ENCODE peak calls at places on chromosomes 1 and 21, in ten cellular contexts. P is A673, Z is colonic mucosa, Y is HepG2, K is GM23338, A is stomach, F is BE2C, I is ovary, E is right atrium auricular region, X is adipocyte. H is an unnamed sample.

GRCh38 chr1:100721502-100722205 is 2.1 kb downstream of the VCAM1 start:
- DNase-seq in P (peak; percentile 74), E (peak; percentile 69), K (no peak), Z (peak; percentile 24), X (peak; percentile 98), I (peak; percentile 18), F (no peak), Y (no peak), A (peak; percentile 39), H (no peak)

GRCh38 chr1:166350490-166350889 is 183.7 kb upstream of the FAM78B start:
- DNase-seq in F (peak; percentile 90), I (no peak), K (peak; percentile 32), A (no peak), E (no peak), Z (no peak), X (no peak), P (peak; percentile 4), Y (no peak), H (no peak)

GRCh38 chr1:228378453-228379164 is 28.0 kb downstream of the TRIM11 start:
- DNase-seq in A (peak; percentile 58), I (peak; percentile 84), X (peak; percentile 82), E (peak; percentile 73), Y (no peak), P (peak; percentile 74), F (peak; percentile 88), Z (peak; percentile 68), K (peak; percentile 95), H (peak; percentile 64)

GRCh38 chr1:232622981-232623380 is 7.0 kb downstream of the SIPA1L2 start:
- DNase-seq in Z (peak; percentile 74), A (no peak), X (no peak), P (no peak), Y (no peak), E (no peak), F (no peak), I (no peak), K (peak; percentile 91), H (no peak)

GRCh38 chr1:53442297-53442696 is 16.9 kb upstream of the DMRTB1 start:
- DNase-seq in F (no peak), E (no peak), A (no peak), P (peak; percentile 37), Z (no peak), Y (no peak), K (no peak), I (no peak), X (peak; percentile 55), H (no peak)

GRCh38 chr1:31949862-31950261 is 11.7 kb upstream of the PTP4A2 start:
- DNase-seq in X (no peak), A (no peak), K (no peak), I (no peak), Y (no peak), F (no peak), P (no peak), E (no peak), Z (no peak), H (no peak)

GRCh38 chr1:53548031-53548491 is 88.9 kb downstream of the DMRTB1 start:
- DNase-seq in P (no peak), E (no peak), A (no peak), Y (no peak), I (peak; percentile 3), K (no peak), X (no peak), F (peak; percentile 1), Z (no peak), H (peak; percentile 23)

GRCh38 chr1:159008744-159009188 is 941 bp upstream of the IFI16 start:
- DNase-seq in Z (no peak), P (no peak), F (no peak), K (no peak), A (no peak), I (no peak), X (no peak), Y (no peak), E (no peak), H (peak; percentile 87)

GRCh38 chr1:81242103-81242502 is 558.6 kb upstream of the ADGRL2 start:
- DNase-seq in Z (no peak), A (no peak), F (no peak), P (no peak), X (no peak), I (no peak), E (no peak), K (no peak), Y (no peak), H (no peak)

GRCh38 chr21:42850463-42850862 is 28.9 kb downstream of the WDR4 start:
- DNase-seq in K (no peak), A (no peak), I (no peak), E (no peak), F (no peak), Y (no peak), P (no peak), Z (no peak), X (no peak), H (no peak)

GRCh38 chr1:46804027-46804889 is 5.4 kb downstream of the CYP4B1 start:
- DNase-seq in P (no peak), E (no peak), Z (no peak), A (no peak), I (no peak), X (no peak), Y (no peak), F (no peak), K (no peak), H (no peak)

GRCh38 chr1:117660266-117660973 is 54.6 kb downstream of the TENT5C start:
- DNase-seq in K (no peak), P (no peak), Z (no peak), I (no peak), Y (no peak), X (no peak), A (no peak), F (no peak), E (no peak), H (no peak)

GRCh38 chr1:117658676-117659075 is 52.8 kb downstream of the TENT5C start:
- DNase-seq in Z (no peak), Y (no peak), I (no peak), A (peak; percentile 47), E (no peak), F (no peak), X (no peak), K (no peak), P (no peak), H (no peak)

GRCh38 chr1:117661027-117661426 is 55.2 kb downstream of the TENT5C start:
- DNase-seq in A (no peak), E (no peak), Y (no peak), K (no peak), X (no peak), F (no peak), P (no peak), I (no peak), Z (no peak), H (no peak)

GRCh38 chr1:117657949-117658660 is 52.3 kb downstream of the TENT5C start:
- DNase-seq in Y (no peak), Z (no peak), E (no peak), A (no peak), K (no peak), F (no peak), I (no peak), X (no peak), P (no peak), H (no peak)

DNA sequence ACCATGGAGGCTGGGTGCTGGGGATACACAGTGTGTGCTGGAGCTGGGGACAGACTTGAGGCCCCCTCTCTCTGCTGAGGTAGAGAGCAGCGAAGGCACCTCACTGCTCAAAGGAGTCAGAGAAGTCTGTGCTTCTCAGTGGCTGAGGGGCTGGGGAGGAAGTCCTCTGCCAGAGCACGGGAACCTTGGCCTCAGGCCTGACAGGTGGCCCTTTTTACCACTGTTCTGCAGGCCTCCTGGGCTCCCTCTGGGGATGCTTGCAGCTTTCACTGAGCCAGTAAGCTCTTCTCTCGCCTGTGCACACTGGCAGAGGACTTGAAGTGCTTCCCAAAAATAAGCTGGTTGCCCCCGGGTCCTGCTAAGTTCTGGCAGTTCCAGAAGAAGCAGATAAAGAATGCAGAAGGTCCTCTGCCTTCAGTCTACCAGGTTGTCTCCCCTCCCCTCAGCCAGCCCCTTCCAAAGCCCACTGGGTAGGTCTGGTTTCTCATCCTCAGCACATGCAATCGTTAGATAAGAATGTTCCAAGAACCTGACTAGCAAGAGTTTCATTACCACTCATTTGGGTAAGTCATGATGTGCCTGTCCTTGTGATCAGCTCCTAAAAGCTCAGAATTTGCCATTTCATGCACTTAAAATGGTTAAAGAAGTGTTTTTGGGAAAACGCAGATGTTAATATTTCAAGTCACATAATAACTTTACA is 53.9 kb downstream of the TENT5C start:
- DNase-seq in E (no peak), K (no peak), P (no peak), A (no peak), Z (no peak), I (no peak), X (no peak), Y (no peak), F (no peak), H (peak; percentile 74)
- H3K4me1 ChIP-seq in E (no peaks in the 10 kb centered on the region), K (peaks cover 5% of the 10 kb centered on the region), P (no peaks in the 10 kb centered on the region), A (peaks cover 28% of the 10 kb centered on the region), Z (peaks cover 5% of the 10 kb centered on the region), I (no peaks in the 10 kb centered on the region), X (peaks cover 14% of the 10 kb centered on the region), Y (peaks cover 26% of the 10 kb centered on the region), F (peaks cover under 1% of the 10 kb centered on the region), H (peaks cover 14% of the 10 kb centered on the region)

DNA sequence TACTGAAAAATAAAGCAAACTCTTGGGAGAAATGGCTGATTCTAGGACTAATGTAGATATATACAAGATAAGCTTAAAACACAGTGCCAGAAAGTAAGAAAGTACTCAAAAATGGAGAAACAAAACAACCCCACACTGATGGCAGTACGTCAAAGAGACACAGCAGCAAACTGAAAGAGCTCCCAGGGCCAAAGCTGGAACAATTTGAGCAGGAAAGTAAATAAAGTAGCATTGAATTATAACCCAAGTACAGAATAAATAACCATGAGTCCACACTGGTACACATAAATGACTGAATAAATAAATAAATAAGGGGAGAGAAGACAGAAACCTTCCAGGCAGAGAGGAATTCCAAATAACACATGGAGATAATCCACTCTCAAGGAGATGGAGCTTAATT is 120.9 kb downstream of the GLUL start:
- DNase-seq in Z (no peak), E (no peak), F (no peak), Y (no peak), K (no peak), I (no peak), P (no peak), X (no peak), A (no peak), H (no peak)
- H3K4me3 ChIP-seq in Z (no peak overlapping the region), E (no peak overlapping the region), F (no peak overlapping the region), Y (no peak overlapping the region), K (no peak overlapping the region), I (no peak overlapping the region), P (no peak overlapping the region), X (no peak overlapping the region), A (no peak overlapping the region), H (no peak overlapping the region)

GRCh38 chr1:205480349-205481278 is 23.9 kb upstream of the CDK18 start:
- DNase-seq in E (no peak), K (no peak), F (no peak), I (no peak), X (no peak), A (no peak), Z (no peak), Y (no peak), P (no peak), H (peak; percentile 21)
- H3K4me1 ChIP-seq in E (no peaks in the 10 kb centered on the region), K (peaks cover 11% of the 10 kb centered on the region), F (peaks cover 4% of the 10 kb centered on the region), I (peaks cover under 1% of the 10 kb centered on the region), X (peaks cover 2% of the 10 kb centered on the region), A (peaks cover 5% of the 10 kb centered on the region), Z (no peaks in the 10 kb centered on the region), Y (peaks cover 12% of the 10 kb centered on the region), P (no peaks in the 10 kb centered on the region), H (no peaks in the 10 kb centered on the region)

DNA sequence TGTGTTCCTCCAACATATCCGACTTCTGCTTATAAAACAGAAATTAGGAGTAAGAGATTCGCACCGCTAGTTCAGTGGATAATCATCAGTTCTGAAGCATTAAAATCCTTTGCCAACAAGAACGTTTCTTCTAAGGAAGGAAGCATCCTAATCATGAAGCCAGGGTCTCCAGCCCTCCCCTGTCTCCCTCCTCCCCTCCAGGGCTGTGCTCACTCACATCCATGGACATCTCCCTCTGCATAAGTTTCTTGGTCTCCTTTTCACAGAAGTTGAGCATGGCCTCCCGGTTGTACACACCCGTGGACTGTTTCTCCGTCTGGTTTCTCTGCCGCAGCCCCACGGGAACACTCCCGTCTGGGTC is 505 bp downstream of the LMOD1 start:
- DNase-seq in F (no peak), Z (no peak), K (no peak), I (no peak), X (peak; percentile 28), P (no peak), E (no peak), Y (no peak), A (no peak), H (no peak)
- H3K4me3 ChIP-seq in F (peak overlapping the region; percentile 62), Z (peak overlapping the region; percentile 35), K (peak overlapping the region; percentile 55), I (peak overlapping the region; percentile 75), X (peak overlapping the region; percentile 98), P (peak overlapping the region; percentile 35), E (peak overlapping the region; percentile 61), Y (peak overlapping the region; percentile 41), A (peak overlapping the region; percentile 50), H (peak overlapping the region; percentile 18)